ENCODE peak calls at places on chromosomes 5 and 9, in five cellular contexts. J, R, C, H and T are unnamed samples.

GRCh38 chr5:78591972-78592700 is 56.4 kb downstream of the LHFPL2 start:
- DNase-seq in J (no peak), R (peak; percentile 56), C (no peak), H (no peak), T (no peak)

GRCh38 chr5:65769539-65769938 is 47.5 kb downstream of the NLN start:
- DNase-seq in J (no peak), R (peak; percentile 74), C (no peak), H (no peak), T (no peak)

GRCh38 chr5:37494756-37495155 is 115.6 kb downstream of the WDR70 start:
- DNase-seq in J (no peak), R (no peak), C (no peak), H (no peak), T (no peak)

GRCh38 chr9:114899461-114899860 is 30.9 kb downstream of the TNFSF8 start:
- DNase-seq in J (no peak), R (peak; percentile 58), C (no peak), H (no peak), T (no peak)

GRCh38 chr9:124334568-124335319 is 77.0 kb downstream of the NEK6 start:
- DNase-seq in J (no peak), R (no peak), C (no peak), H (no peak), T (no peak)

GRCh38 chr5:111830333-111830732 is 73.3 kb upstream of the NREP start:
- DNase-seq in J (no peak), R (peak; percentile 30), C (no peak), H (no peak), T (no peak)

GRCh38 chr9:95107001-95107749 is 210.3 kb downstream of the FANCC start:
- DNase-seq in J (no peak), R (peak; percentile 83), C (no peak), H (peak; percentile 26), T (no peak)

GRCh38 chr5:74290634-74291033 is 349.9 kb downstream of the ENC1 start:
- DNase-seq in J (no peak), R (no peak), C (no peak), H (no peak), T (no peak)

GRCh38 chr9:78695521-78695920 is 398.6 kb downstream of the PSAT1 start:
- DNase-seq in J (no peak), R (no peak), C (no peak), H (peak; percentile 41), T (no peak)

GRCh38 chr9:101463397-101463796 is 27.8 kb upstream of the ALDOB start:
- DNase-seq in J (no peak), R (no peak), C (no peak), H (no peak), T (no peak)

GRCh38 chr5:168686837-168687236 is 107.7 kb upstream of the PANK3 start:
- DNase-seq in J (no peak), R (no peak), C (no peak), H (no peak), T (no peak)

DNA sequence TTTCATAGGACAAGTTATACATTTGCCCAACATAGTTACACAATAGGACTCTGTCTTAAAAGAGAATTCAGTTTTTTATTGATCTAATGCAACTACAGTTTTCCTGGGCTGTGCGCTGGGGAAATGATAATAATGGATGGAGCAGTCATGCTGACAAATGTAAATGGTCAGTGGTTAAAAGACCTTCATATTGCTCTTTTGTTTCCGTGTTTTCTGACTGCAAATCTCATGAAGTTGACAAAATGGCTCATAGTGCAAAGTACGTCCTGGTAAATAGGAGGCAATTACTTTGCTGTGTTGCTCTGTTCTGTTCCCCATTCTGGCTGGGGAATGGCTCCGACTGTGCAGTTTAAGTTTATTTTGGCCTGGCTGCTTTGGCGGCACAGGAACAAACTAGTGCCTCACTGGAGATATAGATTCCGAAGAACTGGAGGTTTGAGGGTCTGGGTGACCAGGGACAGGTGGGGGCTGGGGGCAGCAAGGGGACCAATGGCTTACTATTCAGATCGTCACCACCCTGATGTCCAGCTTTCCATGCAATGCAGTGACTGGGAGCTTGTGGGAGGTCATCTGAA is 54.3 kb downstream of the PTTG1 start:
- DNase-seq in J (no peak), R (no peak), C (no peak), H (no peak), T (no peak)
- H3K27ac ChIP-seq in J (peak overlapping the region; percentile 95), R (peak overlapping the region; percentile 6), C (no peak overlapping the region), H (no peak overlapping the region), T (no peak overlapping the region)

GRCh38 chr5:178384815-178385471 is 152.3 kb upstream of the PHYKPL start:
- DNase-seq in J (no peak), R (no peak), C (no peak), H (peak; percentile 39), T (no peak)
- H3K27me3 ChIP-seq in J (no peaks in the 10 kb centered on the region), R (no peaks in the 10 kb centered on the region), C (no peaks in the 10 kb centered on the region), H (peaks cover 16% of the 10 kb centered on the region), T (no peaks in the 10 kb centered on the region)

DNA sequence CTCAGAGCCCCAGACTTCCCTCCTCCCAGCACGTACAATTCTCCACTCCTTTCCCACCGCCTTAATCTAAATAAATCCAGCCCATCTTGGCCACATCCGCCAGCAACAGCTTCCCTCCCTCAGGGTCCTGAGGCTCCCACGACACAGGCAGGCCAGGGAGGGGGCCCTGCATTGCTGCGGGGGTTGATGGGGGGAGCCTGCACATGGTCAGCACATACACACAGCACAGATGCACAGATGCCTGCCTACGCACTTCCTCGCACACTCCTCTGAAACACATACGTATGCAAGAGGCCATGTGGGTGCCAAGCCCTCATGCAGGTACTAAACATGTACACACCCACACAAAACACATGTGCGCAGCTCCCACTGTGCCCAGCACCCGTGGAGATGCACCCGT is 14.8 kb downstream of the PDGFRB start:
- DNase-seq in J (no peak), R (no peak), C (no peak), H (no peak), T (no peak)
- H3K27ac ChIP-seq in J (no peak overlapping the region), R (no peak overlapping the region), C (no peak overlapping the region), H (peak overlapping the region; percentile 73), T (no peak overlapping the region)

DNA sequence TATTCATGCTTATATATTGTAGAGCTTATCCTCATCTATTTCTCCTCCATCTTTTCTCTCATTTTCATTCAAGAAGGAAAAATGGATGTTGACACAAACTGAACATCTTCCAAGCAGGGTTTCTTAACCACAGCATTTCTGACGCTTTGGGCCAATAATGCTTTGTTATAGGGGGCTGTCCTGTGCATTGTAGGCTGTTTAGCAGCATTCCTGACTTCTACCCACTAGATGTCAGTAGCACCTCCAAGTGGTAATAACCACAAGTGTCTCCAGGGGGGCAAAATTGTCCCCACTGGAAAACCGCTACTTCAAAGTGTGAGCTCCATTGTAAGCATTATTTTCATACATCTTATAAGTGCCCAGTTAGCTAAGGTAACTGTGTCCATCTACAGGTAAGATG is 2.6 kb upstream of the TXNDC8 start:
- DNase-seq in J (no peak), R (no peak), C (no peak), H (no peak), T (no peak)
- H3K27me3 ChIP-seq in J (no peaks in the 10 kb centered on the region), R (no peaks in the 10 kb centered on the region), C (no peaks in the 10 kb centered on the region), H (no peaks in the 10 kb centered on the region), T (no peaks in the 10 kb centered on the region)

DNA sequence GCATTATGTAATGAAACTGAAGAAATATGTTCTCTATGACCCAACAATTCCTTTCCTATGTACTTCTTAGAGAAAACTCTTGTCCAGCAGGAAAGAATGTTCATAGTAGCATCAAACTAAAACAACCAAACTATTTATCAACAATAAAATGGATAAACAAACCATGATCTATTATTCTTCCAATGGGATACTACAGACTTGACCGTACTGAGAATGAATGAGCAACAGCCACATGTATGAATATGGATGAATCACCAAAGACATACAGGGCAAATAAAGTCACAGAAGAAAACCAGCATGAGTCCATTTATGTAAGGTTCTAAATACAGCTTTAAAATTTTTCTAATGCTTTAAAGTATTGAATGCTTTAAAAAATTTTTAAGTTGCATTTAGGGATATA is 73.6 kb upstream of the SUSD1 start:
- DNase-seq in J (no peak), R (peak; percentile 57), C (no peak), H (no peak), T (no peak)
- H3K27ac ChIP-seq in J (peak overlapping the region; percentile 8), R (peak overlapping the region; percentile 92), C (no peak overlapping the region), H (no peak overlapping the region), T (no peak overlapping the region)

GRCh38 chr9:136207616-136208015 is 2.7 kb upstream of the LHX3 start:
- DNase-seq in J (no peak), R (no peak), C (no peak), H (no peak), T (no peak)

GRCh38 chr9:136204086-136204805 is 682 bp downstream of the LHX3 start:
- DNase-seq in J (no peak), R (no peak), C (no peak), H (no peak), T (no peak)

GRCh38 chr9:136206602-136207333 is 1.8 kb upstream of the LHX3 start:
- DNase-seq in J (no peak), R (no peak), C (no peak), H (no peak), T (no peak)

GRCh38 chr9:136204838-136205706 is at the start of gene LHX3:
- DNase-seq in J (no peak), R (peak; percentile 9), C (peak; percentile 16), H (no peak), T (no peak)

DNA sequence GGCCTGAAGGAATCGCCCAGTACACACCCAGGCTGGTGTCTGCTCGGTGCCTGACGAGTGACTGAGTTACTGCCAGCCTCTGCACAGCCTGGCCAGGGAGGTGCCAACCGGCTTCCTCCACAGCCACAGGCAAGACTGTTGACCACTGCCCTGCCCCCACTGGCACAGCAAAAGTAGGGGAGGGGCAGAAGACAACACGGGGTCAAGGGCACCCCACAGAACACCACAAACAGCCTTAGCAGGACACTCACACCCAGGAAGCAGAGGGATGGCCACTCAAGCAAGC is 722 bp upstream of the LHX3 start:
- DNase-seq in J (no peak), R (no peak), C (no peak), H (no peak), T (no peak)
- H3K27me3 ChIP-seq in J (no peaks in the 10 kb centered on the region), R (peaks cover 28% of the 10 kb centered on the region), C (no peaks in the 10 kb centered on the region), H (peaks cover 47% of the 10 kb centered on the region), T (peaks cover 27% of the 10 kb centered on the region)

GRCh38 chr5:132770476-132771159 is 6.4 kb downstream of the SEPTIN8 start:
- DNase-seq in J (no peak), R (peak; percentile 68), C (no peak), H (no peak), T (no peak)

GRCh38 chr5:132773114-132773513 is 3.9 kb downstream of the SEPTIN8 start:
- DNase-seq in J (no peak), R (no peak), C (no peak), H (no peak), T (no peak)

GRCh38 chr5:132773601-132774355 is 3.3 kb downstream of the SEPTIN8 start:
- DNase-seq in J (no peak), R (no peak), C (no peak), H (no peak), T (no peak)

GRCh38 chr5:132772291-132773070 is 4.6 kb downstream of the SEPTIN8 start:
- DNase-seq in J (no peak), R (no peak), C (no peak), H (no peak), T (no peak)

DNA sequence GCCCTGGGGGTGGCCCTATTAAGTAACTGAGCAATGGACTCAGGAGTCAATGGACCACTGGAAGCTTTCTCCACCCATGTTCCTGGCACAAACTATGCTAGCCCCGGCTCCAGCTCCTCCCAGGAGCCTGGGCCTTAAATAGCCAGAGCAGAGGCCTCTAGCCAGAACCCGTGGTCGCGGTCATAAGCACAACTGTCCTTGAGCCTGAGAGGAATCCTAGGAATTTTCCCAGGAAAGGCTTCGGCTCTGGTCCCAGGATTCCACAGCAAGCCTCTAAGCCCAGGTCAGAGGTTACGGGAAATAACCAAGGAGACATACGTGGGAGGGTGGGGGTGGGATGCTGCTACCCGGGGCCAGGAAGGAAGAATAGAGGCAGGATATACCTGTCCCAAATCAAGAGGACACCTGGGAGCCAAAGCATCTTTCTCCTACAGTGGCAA is 5.5 kb downstream of the SEPTIN8 start:
- DNase-seq in J (no peak), R (peak; percentile 19), C (no peak), H (no peak), T (no peak)
- H3K27ac ChIP-seq in J (no peak overlapping the region), R (peak overlapping the region; percentile 55), C (no peak overlapping the region), H (peak overlapping the region; percentile 57), T (no peak overlapping the region)

GRCh38 chr5:142357469-142358090 is 32.8 kb upstream of the SPRY4 start:
- DNase-seq in J (no peak), R (peak; percentile 21), C (peak; percentile 28), H (no peak), T (no peak)
- H3K27me3 ChIP-seq in J (no peaks in the 10 kb centered on the region), R (no peaks in the 10 kb centered on the region), C (no peaks in the 10 kb centered on the region), H (peaks cover 5% of the 10 kb centered on the region), T (no peaks in the 10 kb centered on the region)